ENCODE peak calls at places on chromosomes 12 and 14, in nine cellular contexts. J is iris pigment epithelial cell; Z is NCI-H510A treated with DMSO at 0.1 percent for 48 hours; Q is NCI-H82; S is HCT116; U is activated gamma-delta T cell; D is KBM-7; A is CD8-positive, alpha-beta T cell; M is NCI-H748 treated with DMSO at 0.1 percent for 48 hours. R is an unnamed sample.

GRCh38 chr14:71659165-71659564 is 273.1 kb upstream of the RGS6 start:
- DNase-seq in S (no peak), U (no peak), A (no peak), D (no peak), J (peak; percentile 86), M (no peak), Z (no peak), Q (no peak), R (no peak)

GRCh38 chr12:78241472-78241871 is 410.8 kb downstream of the NAV3 start:
- DNase-seq in D (no peak), A (no peak), U (no peak), J (no peak), M (no peak), Z (peak; percentile 90), Q (peak; percentile 31), S (no peak), R (no peak)

GRCh38 chr12:1936406-1937320 is 18.2 kb upstream of the CACNA2D4 start:
- DNase-seq in S (no peak), U (no peak), Z (peak; percentile 55), Q (peak; percentile 51), J (peak; percentile 79), M (no peak), D (peak; percentile 14), A (no peak), R (peak; percentile 85)

GRCh38 chr12:91902860-91903683 is 242.6 kb downstream of the BTG1 start:
- DNase-seq in J (peak; percentile 44), S (no peak), Q (no peak), Z (no peak), D (no peak), U (no peak), M (no peak), A (no peak), R (no peak)

GRCh38 chr12:130819248-130819576 is 19.8 kb downstream of the STX2 start:
- DNase-seq in U (no peak), Q (no peak), J (no peak), Z (no peak), S (no peak), D (no peak), A (no peak), M (no peak), R (no peak)

GRCh38 chr12:24562761-24563392 is 386.0 kb downstream of the BCAT1 start:
- DNase-seq in A (no peak), U (no peak), D (peak; percentile 31), Z (peak; percentile 31), J (peak; percentile 69), M (peak; percentile 8), Q (peak; percentile 90), S (no peak), R (peak; percentile 75)

GRCh38 chr12:132487311-132487741 is 2.6 kb upstream of the FBRSL1 start:
- DNase-seq in A (no peak), D (no peak), S (no peak), Z (no peak), M (no peak), U (no peak), J (no peak), Q (peak; percentile 77), R (no peak)

GRCh38 chr12:121278450-121279375 is 17.8 kb downstream of the CAMKK2 start:
- DNase-seq in M (no peak), S (no peak), U (no peak), D (no peak), A (no peak), J (no peak), Z (no peak), Q (no peak), R (peak; percentile 62)

GRCh38 chr14:56008160-56008559 is 110.1 kb upstream of the PELI2 start:
- DNase-seq in Q (no peak), Z (no peak), M (no peak), D (no peak), S (no peak), J (no peak), U (no peak), A (no peak), R (no peak)

GRCh38 chr12:5478081-5478706 is 46.3 kb downstream of the NTF3 start:
- DNase-seq in Q (no peak), S (no peak), Z (no peak), A (no peak), J (peak; percentile 6), D (no peak), U (no peak), M (no peak), R (no peak)

GRCh38 chr12:64678248-64678647 is 68.0 kb downstream of the RASSF3 start:
- DNase-seq in M (no peak), S (no peak), J (no peak), A (no peak), Q (no peak), Z (peak; percentile 46), D (no peak), U (no peak), R (no peak)

GRCh38 chr12:95646781-95647184 is 95.5 kb upstream of the USP44 start:
- DNase-seq in M (no peak), U (no peak), Z (no peak), S (no peak), J (peak; percentile 56), Q (no peak), D (no peak), A (no peak), R (no peak)

GRCh38 chr14:55845963-55846851 is 266.2 kb downstream of the KTN1 start:
- DNase-seq in Z (no peak), A (no peak), J (no peak), U (no peak), M (no peak), D (no peak), S (no peak), Q (no peak), R (no peak)

GRCh38 chr14:51335521-51335920 is 95.5 kb downstream of the TMX1 start:
- DNase-seq in U (no peak), D (no peak), M (no peak), J (peak; percentile 40), A (no peak), Z (no peak), Q (no peak), S (no peak), R (no peak)

GRCh38 chr14:72780771-72781170 is 113.1 kb downstream of the DPF3 start:
- DNase-seq in S (no peak), D (no peak), U (no peak), M (no peak), J (peak; percentile 84), Q (no peak), A (no peak), Z (no peak), R (no peak)

GRCh38 chr12:28027328-28027727 is 54.8 kb upstream of the PTHLH start:
- DNase-seq in S (no peak), M (no peak), Z (no peak), J (no peak), D (peak; percentile 53), U (no peak), A (no peak), Q (no peak), R (no peak)

GRCh38 chr14:54108481-54109471 is 152.2 kb upstream of the BMP4 start:
- DNase-seq in D (no peak), S (peak; percentile 48), Z (no peak), U (no peak), A (no peak), Q (no peak), M (no peak), J (peak; percentile 95), R (no peak)

GRCh38 chr14:58626441-58626840 is 11.3 kb upstream of the DACT1 start:
- DNase-seq in A (no peak), D (no peak), Q (no peak), U (no peak), S (no peak), Z (no peak), J (peak; percentile 45), M (no peak), R (no peak)

GRCh38 chr12:64883264-64884163 is 59.1 kb downstream of the TBC1D30 start:
- DNase-seq in M (no peak), D (no peak), A (no peak), J (no peak), S (no peak), U (no peak), Z (no peak), Q (peak; percentile 69), R (no peak)

GRCh38 chr12:67222302-67222701 is 46.9 kb upstream of the CAND1 start:
- DNase-seq in D (peak; percentile 17), M (peak; percentile 52), S (peak; percentile 4), A (no peak), Z (peak; percentile 20), U (no peak), J (peak; percentile 28), Q (peak; percentile 16), R (no peak)

GRCh38 chr12:113190761-113191160 is 5.2 kb downstream of the RITA1 start:
- DNase-seq in A (no peak), S (peak; percentile 66), Z (peak; percentile 13), D (no peak), M (no peak), U (no peak), Q (peak; percentile 90), J (peak; percentile 57), R (peak; percentile 84)

GRCh38 chr14:57747036-57747435 is 118.9 kb downstream of the SLC35F4 start:
- DNase-seq in M (no peak), J (peak; percentile 48), U (no peak), Z (no peak), Q (no peak), A (no peak), D (no peak), S (peak; percentile 35), R (no peak)

GRCh38 chr12:5965950-5966383 is 20.9 kb upstream of the ANO2 start:
- DNase-seq in J (peak; percentile 49), Z (no peak), S (peak; percentile 28), D (peak; percentile 24), M (peak; percentile 0), Q (peak; percentile 81), U (no peak), A (peak; percentile 31), R (peak; percentile 80)

GRCh38 chr12:53472183-53472582 is 20.3 kb downstream of the PCBP2 start:
- DNase-seq in M (no peak), A (no peak), Q (no peak), Z (no peak), U (no peak), J (no peak), D (no peak), S (no peak), R (no peak)

GRCh38 chr14:105337433-105337832 is 22.9 kb downstream of the PACS2 start:
- DNase-seq in S (no peak), U (no peak), J (no peak), M (no peak), A (no peak), Q (no peak), D (no peak), Z (no peak), R (no peak)

GRCh38 chr14:82403972-82404371 is 870.3 kb upstream of the SEL1L start:
- DNase-seq in A (no peak), Q (no peak), M (peak; percentile 83), Z (peak; percentile 94), S (no peak), D (no peak), U (no peak), J (no peak), R (no peak)

GRCh38 chr12:63820427-63820826 is 24.1 kb upstream of the SRGAP1 start:
- DNase-seq in A (no peak), M (no peak), Q (no peak), U (no peak), S (no peak), J (no peak), Z (no peak), D (no peak), R (no peak)

GRCh38 chr12:58443981-58444371 is 476.3 kb downstream of the LRIG3 start:
- DNase-seq in A (no peak), Q (no peak), M (no peak), J (peak; percentile 97), U (no peak), D (no peak), Z (peak; percentile 20), S (no peak), R (no peak)

GRCh38 chr14:103886304-103887169 is 39.2 kb upstream of the PPP1R13B start:
- DNase-seq in A (no peak), J (peak; percentile 54), U (no peak), Q (no peak), M (no peak), D (no peak), S (no peak), Z (no peak), R (no peak)

GRCh38 chr14:101068293-101068957 is 164.9 kb upstream of the RTL1 start:
- DNase-seq in Q (no peak), S (no peak), A (no peak), J (no peak), U (no peak), D (no peak), Z (no peak), M (no peak), R (no peak)

GRCh38 chr14:45679852-45680251 is 426.9 kb upstream of the MIS18BP1 start:
- DNase-seq in J (peak; percentile 81), D (no peak), Q (no peak), A (no peak), Z (no peak), M (no peak), S (peak; percentile 15), U (no peak), R (no peak)

R was measured in SK-N-SH.